ENCODE peak calls at places on chromosome 13, in nine cellular contexts. K is GM23338, U is A549, J is Panc1, T is HL-60, H is HepG2, X is HCT116, L is SK-N-SH, N is GM12878. S is an unnamed sample.

GRCh38 chr13:35826626-35827254 is 304.4 kb downstream of the DCLK1 start:
- DNase-seq in K (peak; percentile 51), U (peak; percentile 11), J (no peak), T (peak; percentile 15), H (no peak), X (peak; percentile 22), L (no peak), N (no peak), S (peak; percentile 47)

GRCh38 chr13:28094311-28094710 is 6.1 kb downstream of the FLT3 start:
- DNase-seq in K (no peak), U (no peak), J (no peak), T (peak; percentile 64), H (no peak), X (no peak), L (no peak), N (no peak), S (no peak)

GRCh38 chr13:40666058-40666904 is at the start of gene FOXO1:
- DNase-seq in K (peak; percentile 81), U (peak; percentile 74), J (no peak), T (peak; percentile 81), H (peak; percentile 51), X (peak; percentile 58), L (peak; percentile 100), N (no peak), S (peak; percentile 81)

GRCh38 chr13:101019126-101019525 is 344.5 kb upstream of the TMTC4 start:
- DNase-seq in K (no peak), U (no peak), J (no peak), T (no peak), H (no peak), X (no peak), L (no peak), N (no peak), S (no peak)

GRCh38 chr13:106610511-106610910 is 42.6 kb upstream of the ARGLU1 start:
- DNase-seq in K (no peak), U (no peak), J (no peak), T (no peak), H (no peak), X (no peak), L (no peak), N (no peak), S (no peak)

GRCh38 chr13:39531646-39532045 is 71.3 kb downstream of the LHFPL6 start:
- DNase-seq in K (no peak), U (no peak), J (no peak), T (no peak), H (no peak), X (no peak), L (no peak), N (no peak), S (no peak)

GRCh38 chr13:49620170-49620621 is 8.1 kb upstream of the ARL11 start:
- DNase-seq in K (no peak), U (no peak), J (no peak), T (no peak), H (no peak), X (no peak), L (no peak), N (no peak), S (no peak)

GRCh38 chr13:113367771-113368170 is 3.8 kb upstream of the GRTP1 start:
- DNase-seq in K (no peak), U (no peak), J (no peak), T (no peak), H (no peak), X (no peak), L (no peak), N (no peak), S (no peak)

GRCh38 chr13:99386911-99387788 is 80.0 kb upstream of the GPR183 start:
- DNase-seq in K (peak; percentile 84), U (peak; percentile 30), J (peak; percentile 32), T (peak; percentile 85), H (peak; percentile 35), X (peak; percentile 12), L (peak; percentile 58), N (peak; percentile 66), S (peak; percentile 66)

GRCh38 chr13:95624020-95624419 is 20.5 kb downstream of the DZIP1 start:
- DNase-seq in K (peak; percentile 90), U (peak; percentile 52), J (peak; percentile 10), T (peak; percentile 51), H (peak; percentile 29), X (peak; percentile 39), L (peak; percentile 52), N (no peak), S (peak; percentile 32)

GRCh38 chr13:20177049-20177831 is 15.5 kb downstream of the GJB2 start:
- DNase-seq in K (peak; percentile 37), U (no peak), J (no peak), T (no peak), H (no peak), X (no peak), L (no peak), N (no peak), S (no peak)
- TF ChIP-seq REST in K (no peak), U (no peak), J (no peak), T (no peak), H (no peak), X (no peak), L (no peak), N (no peak), S (no peak)

GRCh38 chr13:33147832-33148231 is 131.6 kb downstream of the KL start:
- DNase-seq in K (no peak), U (no peak), J (no peak), T (no peak), H (no peak), X (no peak), L (no peak), N (no peak), S (no peak)
- TF ChIP-seq REST in K (no peak), U (no peak), J (no peak), T (no peak), H (no peak), X (no peak), L (no peak), N (no peak), S (no peak)

DNA sequence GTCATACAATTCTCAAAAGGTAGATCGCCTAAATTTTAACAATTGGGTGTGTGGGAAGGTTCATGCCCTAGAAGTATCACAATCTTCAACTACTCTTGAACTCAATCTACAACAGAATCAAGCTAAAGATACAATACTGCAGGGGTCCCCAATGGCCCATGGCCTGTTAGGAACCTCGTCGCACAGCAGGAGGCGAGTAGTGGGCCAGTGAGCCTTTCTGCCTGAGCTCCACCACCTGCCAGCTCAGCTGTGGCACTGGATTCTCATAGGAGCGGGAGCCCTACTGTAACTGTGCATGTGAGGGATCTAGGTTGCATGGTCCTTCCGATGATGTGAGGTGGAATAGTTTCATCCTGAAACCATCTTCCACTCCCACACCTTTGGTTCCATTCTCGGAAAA is 230.6 kb downstream of the KLF12 start:
- DNase-seq in K (peak; percentile 68), U (no peak), J (no peak), T (no peak), H (no peak), X (no peak), L (no peak), N (no peak), S (no peak)
- TF ChIP-seq REST in K (no peak), U (no peak), J (no peak), T (no peak), H (no peak), X (no peak), L (no peak), N (no peak), S (no peak)

DNA sequence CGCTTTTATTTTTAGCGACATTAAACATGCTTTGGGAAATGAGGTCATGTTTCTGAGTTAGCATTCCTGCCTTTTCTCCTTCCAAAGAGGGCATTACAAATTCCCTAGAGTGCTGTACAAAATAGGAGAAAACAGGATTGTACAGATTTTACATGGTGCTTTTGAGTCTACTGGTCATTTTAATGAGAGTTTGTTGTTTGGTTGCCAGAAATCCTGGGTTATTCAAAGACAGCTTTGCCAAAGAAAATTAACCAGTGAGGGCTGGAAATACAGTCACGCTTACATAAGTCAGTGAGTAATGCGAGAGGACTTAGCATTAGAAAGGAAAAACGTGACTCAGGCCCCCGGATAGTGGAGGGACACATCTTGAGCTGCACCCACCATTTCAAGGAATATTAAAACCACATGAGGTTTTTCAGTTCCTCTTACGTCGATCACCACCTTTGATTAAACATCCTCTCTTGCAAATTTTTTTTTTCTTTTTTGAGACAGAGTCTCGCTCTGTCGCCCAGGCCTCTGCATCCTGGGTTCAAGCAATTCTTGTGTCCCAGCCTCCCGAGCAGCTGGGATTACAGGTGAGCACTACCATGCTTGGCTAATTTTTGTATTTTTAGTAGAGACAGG is 55.4 kb downstream of the SACS start:
- DNase-seq in K (peak; percentile 33), U (peak; percentile 37), J (no peak), T (peak; percentile 34), H (no peak), X (no peak), L (no peak), N (peak; percentile 68), S (no peak)
- TF ChIP-seq REST in K (no peak), U (no peak), J (no peak), T (no peak), H (no peak), X (no peak), L (no peak), N (no peak), S (no peak)

GRCh38 chr13:111184685-111185401 is 69.7 kb downstream of the ARHGEF7 start:
- DNase-seq in K (no peak), U (no peak), J (no peak), T (no peak), H (no peak), X (no peak), L (no peak), N (peak; percentile 93), S (no peak)
- TF ChIP-seq REST in K (no peak), U (no peak), J (no peak), T (no peak), H (no peak), X (no peak), L (no peak), N (no peak), S (no peak)

GRCh38 chr13:20547479-20547908 is 19.5 kb upstream of the IFT88 start:
- DNase-seq in K (no peak), U (peak; percentile 43), J (no peak), T (peak; percentile 20), H (peak; percentile 89), X (no peak), L (no peak), N (no peak), S (no peak)

GRCh38 chr13:20550799-20551198 is 16.2 kb upstream of the IFT88 start:
- DNase-seq in K (no peak), U (no peak), J (no peak), T (no peak), H (peak; percentile 23), X (no peak), L (no peak), N (no peak), S (no peak)

GRCh38 chr13:20558982-20559381 is 8.0 kb upstream of the IFT88 start:
- DNase-seq in K (no peak), U (no peak), J (no peak), T (no peak), H (no peak), X (no peak), L (no peak), N (no peak), S (no peak)

GRCh38 chr13:20553309-20553708 is 13.6 kb upstream of the IFT88 start:
- DNase-seq in K (no peak), U (no peak), J (no peak), T (no peak), H (peak; percentile 83), X (no peak), L (no peak), N (no peak), S (no peak)
- TF ChIP-seq REST in K (no peak), U (no peak), J (no peak), T (no peak), H (no peak), X (no peak), L (no peak), N (no peak), S (no peak)